ENCODE peak calls at places on chromosomes 13 and 19, in six cellular contexts. F is neuronal stem cell, O is stomach, B is cardiac muscle cell, C is lung, Z is upper lobe of right lung. E is an unnamed sample.

GRCh38 chr19:13163609-13164364 is 13.6 kb downstream of the IER2 start:
- DNase-seq in F (peak; percentile 70), B (peak; percentile 54), Z (peak; percentile 86), C (peak; percentile 73), O (peak; percentile 76), E (peak; percentile 62)

GRCh38 chr19:7985481-7985911 is 19.9 kb downstream of the ELAVL1 start:
- DNase-seq in F (no peak), O (no peak), B (no peak), C (no peak), Z (no peak), E (no peak)

GRCh38 chr13:22080832-22081231 is 410.0 kb downstream of the FGF9 start:
- DNase-seq in F (no peak), C (no peak), Z (no peak), B (no peak), O (no peak), E (no peak)

GRCh38 chr19:30228113-30228725 is 144.0 kb upstream of the ZNF536 start:
- DNase-seq in B (no peak), Z (no peak), F (no peak), C (no peak), O (no peak), E (no peak)

GRCh38 chr13:33519561-33520479 is 234.3 kb upstream of the STARD13 start:
- DNase-seq in Z (no peak), B (no peak), O (no peak), F (no peak), C (no peak), E (no peak)

GRCh38 chr13:23500858-23501257 is 67.4 kb upstream of the SACS start:
- DNase-seq in B (no peak), F (no peak), C (no peak), O (no peak), Z (no peak), E (no peak)

GRCh38 chr13:49351871-49352270 is 92.0 kb downstream of the CAB39L start:
- DNase-seq in Z (no peak), O (no peak), B (no peak), C (no peak), F (no peak), E (no peak)

GRCh38 chr13:35164324-35164932 is 222.4 kb downstream of the NBEA start:
- DNase-seq in Z (no peak), F (peak; percentile 20), B (peak; percentile 54), O (no peak), C (no peak), E (peak; percentile 24)

GRCh38 chr13:94351292-94352000 is 128.0 kb downstream of the DCT start:
- DNase-seq in B (no peak), O (no peak), C (no peak), F (no peak), Z (no peak), E (no peak)

GRCh38 chr13:49649244-49649962 is 21.1 kb downstream of the ARL11 start:
- DNase-seq in C (no peak), Z (no peak), O (no peak), F (no peak), B (peak; percentile 45), E (peak; percentile 24)

GRCh38 chr19:32234663-32235217 is 110.7 kb upstream of the ZNF507 start:
- DNase-seq in O (no peak), B (no peak), F (no peak), C (no peak), Z (no peak), E (no peak)

GRCh38 chr13:113723400-113724015 is 35.5 kb upstream of the TMEM255B start:
- DNase-seq in C (no peak), B (no peak), Z (no peak), O (no peak), F (no peak), E (no peak)

GRCh38 chr13:31476266-31476665 is 263.1 kb upstream of the RXFP2 start:
- DNase-seq in O (no peak), F (no peak), C (no peak), B (peak; percentile 35), Z (no peak), E (no peak)

GRCh38 chr13:48369988-48370387 is 42.9 kb downstream of the LPAR6 start:
- DNase-seq in B (no peak), C (no peak), Z (no peak), F (no peak), O (no peak), E (no peak)

DNA sequence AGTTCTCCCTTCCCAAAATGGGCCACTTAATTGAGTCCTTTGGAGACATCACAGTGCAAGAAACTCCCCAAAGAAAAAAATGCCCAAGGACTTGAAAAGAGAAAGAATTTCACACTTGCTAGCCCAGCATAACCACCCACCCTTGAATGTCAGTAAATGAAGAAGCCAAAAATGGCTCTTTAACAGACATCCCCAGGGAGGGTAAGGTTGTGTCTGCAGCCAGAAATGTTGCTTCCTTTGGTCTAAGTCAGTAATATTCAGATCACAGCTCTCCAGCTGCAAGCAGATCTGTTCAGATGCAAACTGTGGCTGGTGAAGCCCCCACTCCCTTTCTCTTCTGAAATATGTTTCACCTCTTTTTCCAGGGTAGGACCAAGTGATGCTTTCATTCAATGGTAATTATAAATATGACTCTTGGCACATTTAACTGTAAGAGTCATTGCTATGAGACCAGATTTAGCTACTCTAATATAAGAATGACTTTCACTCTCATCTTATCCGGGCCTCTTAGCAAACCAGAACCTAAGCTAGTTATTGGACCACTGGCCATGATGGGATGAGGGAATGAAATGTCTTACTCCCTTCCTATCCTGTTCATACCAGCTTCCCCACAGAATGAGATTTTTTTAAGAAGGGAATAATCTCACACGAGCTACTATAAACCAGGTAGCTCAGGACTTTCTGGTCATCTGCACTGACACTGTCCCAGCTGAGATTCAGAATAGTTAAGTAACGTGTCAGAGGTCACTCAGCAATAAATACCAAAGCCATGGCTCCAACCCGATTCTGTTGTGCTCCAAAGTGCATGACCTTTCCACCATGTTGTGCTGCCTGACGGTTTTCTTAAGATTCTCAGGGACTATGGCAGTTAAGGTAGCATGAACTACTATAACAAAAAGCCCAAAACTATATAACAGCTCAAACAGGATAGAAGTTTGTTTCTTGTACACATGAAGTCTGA is 234.1 kb downstream of the FOXO1 start:
- DNase-seq in F (no peak), Z (no peak), B (no peak), O (no peak), C (no peak), E (peak; percentile 40)
- H3K4me1 ChIP-seq in F (peaks cover 15% of the 10 kb centered on the region), Z (no peaks in the 10 kb centered on the region), B (no peaks in the 10 kb centered on the region), O (no peaks in the 10 kb centered on the region), C (peaks cover 2% of the 10 kb centered on the region), E (peaks cover 2% of the 10 kb centered on the region)

GRCh38 chr13:86862137-86862536 is 809.0 kb upstream of the SLITRK5 start:
- DNase-seq in O (no peak), C (no peak), B (no peak), F (no peak), Z (no peak), E (no peak)

GRCh38 chr13:86856996-86857395 is 814.2 kb upstream of the SLITRK5 start:
- DNase-seq in O (no peak), C (no peak), B (no peak), Z (no peak), F (no peak), E (no peak)
- H3K4me3 ChIP-seq in O (no peak overlapping the region), C (no peak overlapping the region), B (no peak overlapping the region), Z (no peak overlapping the region), F (no peak overlapping the region), E (no peak overlapping the region)

GRCh38 chr19:3833578-3834348 is 35.1 kb downstream of the ZFR2 start:
- DNase-seq in C (no peak), O (no peak), B (no peak), F (no peak), Z (no peak), E (no peak)
- H3K4me1 ChIP-seq in C (peaks cover 2% of the 10 kb centered on the region), O (no peaks in the 10 kb centered on the region), B (no peaks in the 10 kb centered on the region), F (peaks cover 9% of the 10 kb centered on the region), Z (no peaks in the 10 kb centered on the region), E (no peaks in the 10 kb centered on the region)

DNA sequence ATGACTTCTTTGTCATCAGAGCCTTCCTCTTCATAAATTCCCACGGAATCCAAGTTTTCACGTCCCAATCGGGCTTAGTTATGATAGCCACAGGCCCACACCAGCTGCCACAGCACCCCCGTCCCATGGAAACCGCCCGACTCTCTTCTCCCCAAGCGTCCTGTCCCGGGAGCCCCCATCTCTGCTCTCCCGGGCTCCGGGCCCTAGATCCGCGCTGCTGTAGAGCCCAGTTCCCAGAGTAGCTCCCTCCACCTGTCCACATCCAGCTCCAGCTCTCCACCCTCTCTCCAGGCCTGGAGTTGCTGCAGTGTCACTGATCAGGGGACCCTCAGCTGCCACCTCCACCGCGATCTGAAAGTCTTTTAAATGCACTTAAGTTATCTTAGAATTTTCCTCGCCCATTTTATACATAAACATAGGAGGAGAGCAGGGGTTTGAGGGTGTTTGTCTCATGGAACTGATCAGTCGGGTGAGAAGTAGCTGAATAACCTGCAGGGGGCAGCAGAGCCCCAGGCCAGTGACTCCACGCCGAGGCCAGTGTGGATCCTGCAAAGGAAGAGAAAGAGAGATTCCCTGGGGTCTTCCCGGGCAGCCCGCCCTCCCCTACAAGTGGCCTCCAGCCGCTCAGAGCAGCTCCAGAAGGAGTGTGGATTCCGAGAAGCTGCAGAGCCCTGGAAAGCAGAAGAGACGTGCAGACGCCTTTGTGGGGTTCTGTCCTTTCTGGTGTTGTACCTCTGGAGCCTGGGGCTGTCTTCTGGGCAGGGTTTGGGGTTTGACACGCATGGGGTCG is 1.1 kb upstream of the ZNF763 start:
- DNase-seq in C (peak; percentile 78), Z (peak; percentile 88), O (peak; percentile 76), F (peak; percentile 77), B (peak; percentile 87), E (peak; percentile 58)
- H3K4me3 ChIP-seq in C (no peak overlapping the region), Z (peak overlapping the region; percentile 93), O (peak overlapping the region; percentile 74), F (peak overlapping the region; percentile 95), B (no peak overlapping the region), E (no peak overlapping the region)

DNA sequence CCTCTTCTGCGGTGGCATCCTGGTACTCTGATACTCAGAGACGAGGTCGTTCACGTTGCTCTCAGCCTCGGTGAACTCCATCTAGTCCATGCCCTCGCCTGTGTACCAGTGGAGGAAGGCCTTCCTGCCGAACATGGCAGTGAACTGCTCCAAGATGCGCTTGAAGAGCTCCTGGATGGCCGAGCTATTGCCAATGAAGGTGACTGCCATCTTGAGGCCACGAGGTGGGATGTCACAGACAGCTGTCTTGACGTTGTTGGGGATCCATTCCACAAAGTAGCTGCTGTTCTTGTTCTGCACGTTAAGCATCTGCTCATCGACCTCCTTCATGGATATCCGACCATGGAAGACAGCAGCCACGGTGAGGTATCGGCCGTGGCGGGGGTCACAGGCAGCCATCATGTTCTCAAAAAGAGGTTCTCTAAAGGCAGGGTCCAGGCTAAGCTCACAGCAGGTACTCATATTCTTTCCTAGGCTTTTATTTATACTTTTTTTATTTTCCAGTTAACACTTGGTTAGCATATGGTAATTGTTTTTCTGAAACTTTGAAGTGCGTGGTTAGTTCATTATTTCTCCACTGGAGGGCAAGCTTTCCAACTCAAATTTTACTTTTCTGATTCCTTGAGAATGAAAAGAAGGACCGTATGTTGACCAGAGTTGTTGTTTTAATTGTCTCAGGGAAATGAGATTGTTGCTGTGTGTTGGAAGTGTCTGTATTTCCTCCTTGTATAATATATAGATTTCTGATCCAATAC is 72.4 kb upstream of the RGCC start:
- DNase-seq in C (no peak), B (peak; percentile 20), O (no peak), Z (no peak), F (no peak), E (no peak)
- H3K4me1 ChIP-seq in C (no peaks in the 10 kb centered on the region), B (peaks cover 11% of the 10 kb centered on the region), O (no peaks in the 10 kb centered on the region), Z (no peaks in the 10 kb centered on the region), F (no peaks in the 10 kb centered on the region), E (no peaks in the 10 kb centered on the region)

E was measured in small intestine.